ENCODE peak calls at places on chromosomes 5 and 9, in five cellular contexts. M is cardiac muscle cell; P is H7; C is central memory CD4-positive, alpha-beta T cell; Y is NCI-H2029 treated with DMSO at 0.1 percent for 48 hours. A is an unnamed sample.

GRCh38 chr5:150322202-150322601 is 19.5 kb upstream of the ARSI start:
- DNase-seq in M (no peak), P (no peak), C (no peak), Y (no peak), A (no peak)

GRCh38 chr9:135256568-135257354 is 169.3 kb downstream of the OLFM1 start:
- DNase-seq in M (no peak), P (no peak), C (no peak), Y (no peak), A (no peak)

GRCh38 chr5:111469905-111470304 is 42.4 kb downstream of the STARD4 start:
- DNase-seq in M (no peak), P (no peak), C (no peak), Y (no peak), A (peak; percentile 26)

GRCh38 chr9:18385676-18386075 is 88.3 kb upstream of the ADAMTSL1 start:
- DNase-seq in M (no peak), P (no peak), C (no peak), Y (no peak), A (no peak)

GRCh38 chr5:176776916-176777315 is 33.4 kb upstream of the UNC5A start:
- DNase-seq in M (no peak), P (peak; percentile 6), C (no peak), Y (no peak), A (no peak)

GRCh38 chr5:139849501-139849900 is 53.9 kb downstream of the PSD2 start:
- DNase-seq in M (no peak), P (no peak), C (no peak), Y (no peak), A (no peak)

GRCh38 chr9:73132034-73132776 is 19.5 kb upstream of the ANXA1 start:
- DNase-seq in M (peak; percentile 62), P (peak; percentile 5), C (peak; percentile 88), Y (peak; percentile 50), A (peak; percentile 77)

GRCh38 chr5:126414874-126415502 is 8.2 kb upstream of the GRAMD2B start:
- DNase-seq in M (peak; percentile 62), P (no peak), C (no peak), Y (no peak), A (no peak)

GRCh38 chr9:134689320-134690181 is 47.9 kb downstream of the COL5A1 start:
- DNase-seq in M (peak; percentile 67), P (peak; percentile 95), C (no peak), Y (no peak), A (peak; percentile 4)

GRCh38 chr5:40480392-40480791 is 199.3 kb upstream of the PTGER4 start:
- DNase-seq in M (no peak), P (no peak), C (no peak), Y (no peak), A (no peak)

GRCh38 chr5:120055858-120056257 is 408.2 kb upstream of the PRR16 start:
- DNase-seq in M (peak; percentile 11), P (no peak), C (no peak), Y (no peak), A (peak; percentile 8)

GRCh38 chr5:179679014-179679674 is 1.7 kb downstream of the CBY3 start:
- DNase-seq in M (no peak), P (peak; percentile 88), C (peak; percentile 60), Y (peak; percentile 64), A (peak; percentile 23)

GRCh38 chr9:107123389-107123788 is 159.7 kb upstream of the RAD23B start:
- DNase-seq in M (no peak), P (no peak), C (no peak), Y (no peak), A (no peak)

GRCh38 chr9:15142903-15143534 is 164.0 kb downstream of the TTC39B start:
- DNase-seq in M (peak; percentile 63), P (peak; percentile 65), C (peak; percentile 10), Y (no peak), A (no peak)

GRCh38 chr9:90915693-90916092 is 114.1 kb downstream of the SYK start:
- DNase-seq in M (peak; percentile 47), P (peak; percentile 85), C (no peak), Y (no peak), A (peak; percentile 9)

GRCh38 chr5:25090818-25091217 is 446.0 kb upstream of the CDH10 start:
- DNase-seq in M (no peak), P (no peak), C (no peak), Y (no peak), A (no peak)

GRCh38 chr9:122131401-122131921 is 28.1 kb downstream of the NDUFA8 start:
- DNase-seq in M (peak; percentile 46), P (peak; percentile 89), C (no peak), Y (no peak), A (no peak)

GRCh38 chr5:115657883-115658233 is 32.0 kb upstream of the TMED7 start:
- DNase-seq in M (no peak), P (no peak), C (no peak), Y (no peak), A (no peak)

GRCh38 chr5:151720195-151720594 is 33.5 kb upstream of the SPARC start:
- DNase-seq in M (no peak), P (no peak), C (no peak), Y (no peak), A (no peak)

GRCh38 chr5:16975950-16976624 is 40.0 kb upstream of the MYO10 start:
- DNase-seq in M (no peak), P (no peak), C (no peak), Y (no peak), A (peak; percentile 92)

GRCh38 chr9:112097712-112098688 is 77.1 kb downstream of the SUSD1 start:
- DNase-seq in M (peak; percentile 87), P (peak; percentile 57), C (peak; percentile 66), Y (peak; percentile 82), A (peak; percentile 77)

GRCh38 chr9:134396258-134396742 is 70.0 kb downstream of the RXRA start:
- DNase-seq in M (no peak), P (peak; percentile 67), C (peak; percentile 52), Y (no peak), A (peak; percentile 67)

GRCh38 chr5:14266171-14266570 is 123.0 kb downstream of the TRIO start:
- DNase-seq in M (no peak), P (no peak), C (no peak), Y (no peak), A (no peak)

GRCh38 chr5:139078345-139078744 is 119.8 kb downstream of the SIL1 start:
- DNase-seq in M (no peak), P (no peak), C (no peak), Y (no peak), A (no peak)

A was measured in MV-4-11.